ENCODE peak calls at places on chromosome 15, in ten cellular contexts. J is OCI-LY7; I is tibial nerve; T is tibial artery; U is stimulated activated naive CD4-positive, alpha-beta T cell; D is stimulated activated CD4-positive, alpha-beta T cell treated with anti-CD3 and anti-CD28 coated beads, Interleukin-1b, Interleukin-23, amount 100 ng/mL, for 1 hour; Z is naive thymus-derived CD8-positive, alpha-beta T cell; O is activated gamma-delta T cell treated with anti-CD3 and anti-CD28 coated beads, Interleukin-2, amount 50 U/mL, for 16 hours; L is activated T-helper 1 cell treated with Interleukin-2 at 50 U/mL for 16 hours; C is stimulated activated CD8-positive, alpha-beta memory T cell treated with anti-CD3 and anti-CD28 coated beads, Interleukin-15, amount 100 ng/mL, for 4 hours. B is an unnamed sample.

GRCh38 chr15:41417418-41417811 is 520 bp downstream of the RTF1 start:
- DNase-seq in Z (no peak), L (no peak), D (no peak), C (no peak), T (no peak), I (no peak), O (no peak), J (peak; percentile 42), U (no peak), B (no peak)

GRCh38 chr15:66765478-66766281 is 63.6 kb downstream of the SMAD6 start:
- DNase-seq in J (no peak), U (no peak), I (no peak), D (no peak), C (no peak), T (peak; percentile 77), Z (no peak), O (no peak), L (no peak), B (no peak)

GRCh38 chr15:62900071-62900812 is 142.3 kb upstream of the TPM1 start:
- DNase-seq in T (no peak), O (no peak), L (no peak), I (no peak), D (no peak), Z (no peak), U (no peak), C (no peak), J (no peak), B (no peak)

GRCh38 chr15:48868549-48868948 is 9.4 kb upstream of the EID1 start:
- DNase-seq in Z (no peak), O (no peak), L (no peak), U (no peak), D (no peak), T (no peak), I (no peak), J (no peak), C (no peak), B (no peak)

GRCh38 chr15:65303687-65304392 is 637 bp upstream of the RNU5B-1 start:
- DNase-seq in J (peak; percentile 44), D (no peak), C (peak; percentile 56), I (peak; percentile 79), U (no peak), O (peak; percentile 65), T (peak; percentile 87), Z (no peak), L (peak; percentile 56), B (no peak)

GRCh38 chr15:73782339-73782979 is 29.3 kb upstream of the INSYN1 start:
- DNase-seq in D (no peak), C (no peak), I (no peak), O (no peak), T (no peak), L (no peak), J (no peak), Z (no peak), U (no peak), B (no peak)

GRCh38 chr15:95369202-95369601 is 961.3 kb upstream of the NR2F2 start:
- DNase-seq in C (no peak), I (no peak), D (no peak), J (no peak), L (no peak), T (no peak), U (no peak), O (no peak), Z (no peak), B (no peak)

GRCh38 chr15:48016865-48017264 is 103.9 kb upstream of the SLC24A5 start:
- DNase-seq in D (no peak), C (no peak), U (no peak), T (no peak), Z (no peak), J (no peak), O (no peak), L (no peak), I (no peak), B (no peak)

GRCh38 chr15:99442268-99442897 is 123.4 kb upstream of the MEF2A start:
- DNase-seq in O (no peak), L (no peak), I (peak; percentile 44), T (peak; percentile 85), J (no peak), U (no peak), Z (no peak), D (no peak), C (no peak), B (no peak)

GRCh38 chr15:58115692-58116091 is 22.5 kb upstream of the AQP9 start:
- DNase-seq in T (no peak), C (no peak), L (no peak), J (no peak), Z (no peak), U (no peak), D (no peak), I (no peak), O (no peak), B (no peak)

GRCh38 chr15:101568304-101568703 is 78.8 kb upstream of the PCSK6 start:
- DNase-seq in L (no peak), C (no peak), T (no peak), U (no peak), I (no peak), D (no peak), Z (no peak), J (no peak), O (no peak), B (no peak)

GRCh38 chr15:63606333-63606732 is 9.1 kb downstream of the FBXL22 start:
- DNase-seq in L (no peak), C (no peak), J (no peak), U (no peak), Z (no peak), O (no peak), I (no peak), D (no peak), T (no peak), B (no peak)

GRCh38 chr15:97598353-97598798 is 362.1 kb upstream of the ARRDC4 start:
- DNase-seq in I (no peak), J (no peak), L (no peak), C (no peak), U (no peak), T (no peak), O (no peak), Z (no peak), D (no peak), B (no peak)

GRCh38 chr15:75577401-75578205 is 1.5 kb downstream of the PTPN9 start:
- DNase-seq in T (no peak), O (no peak), Z (peak; percentile 5), L (no peak), U (no peak), I (peak; percentile 37), D (no peak), C (no peak), J (peak; percentile 28), B (no peak)

GRCh38 chr15:68681836-68682235 is 103.0 kb downstream of the CORO2B start:
- DNase-seq in C (no peak), T (peak; percentile 63), U (no peak), O (no peak), I (no peak), Z (no peak), L (no peak), J (no peak), D (no peak), B (no peak)

GRCh38 chr15:61687651-61688050 is 372.6 kb downstream of the VPS13C start:
- DNase-seq in I (no peak), Z (no peak), T (no peak), U (no peak), L (no peak), O (no peak), D (no peak), C (no peak), J (no peak), B (no peak)

GRCh38 chr15:22827125-22827524 is 11.3 kb upstream of the NIPA2 start:
- DNase-seq in I (no peak), C (no peak), J (no peak), O (no peak), Z (no peak), D (no peak), T (no peak), U (no peak), L (no peak), B (no peak)

GRCh38 chr15:60379466-60380274 is 18.1 kb downstream of the ANXA2 start:
- DNase-seq in Z (no peak), T (no peak), L (no peak), J (no peak), C (no peak), D (no peak), O (no peak), U (no peak), I (no peak), B (no peak)

GRCh38 chr15:81339851-81340250 is 15.9 kb upstream of the STARD5 start:
- DNase-seq in U (no peak), I (no peak), J (no peak), L (no peak), C (no peak), D (no peak), Z (no peak), O (no peak), T (no peak), B (no peak)

GRCh38 chr15:22951381-22952280 is 28.5 kb downstream of the CYFIP1 start:
- DNase-seq in U (no peak), Z (no peak), D (no peak), C (no peak), L (no peak), J (no peak), I (no peak), T (peak; percentile 87), O (no peak), B (no peak)

GRCh38 chr15:96252148-96252547 is 78.4 kb upstream of the NR2F2 start:
- DNase-seq in L (no peak), C (no peak), O (no peak), T (no peak), D (no peak), I (no peak), U (no peak), J (no peak), Z (no peak), B (no peak)

GRCh38 chr15:60682115-60682514 is 203.2 kb upstream of the ICE2 start:
- DNase-seq in T (no peak), J (no peak), D (no peak), I (no peak), C (no peak), O (no peak), Z (no peak), L (no peak), U (no peak), B (no peak)

GRCh38 chr15:55703873-55704285 is 39.1 kb downstream of the PRTG start:
- DNase-seq in C (no peak), I (no peak), O (no peak), D (no peak), U (no peak), T (no peak), L (no peak), Z (no peak), J (peak; percentile 14), B (no peak)

GRCh38 chr15:87896926-87897325 is 359.6 kb downstream of the NTRK3 start:
- DNase-seq in U (no peak), C (no peak), Z (no peak), L (no peak), D (no peak), J (no peak), I (peak; percentile 21), O (no peak), T (no peak), B (no peak)

GRCh38 chr15:58545307-58546065 is 113.7 kb downstream of the LIPC start:
- DNase-seq in J (no peak), L (peak; percentile 2), D (no peak), C (peak; percentile 8), I (no peak), Z (no peak), T (no peak), O (peak; percentile 8), U (no peak), B (no peak)

GRCh38 chr15:57183041-57183440 is 193.3 kb upstream of the CGNL1 start:
- DNase-seq in D (no peak), C (no peak), Z (no peak), I (no peak), T (no peak), J (no peak), L (no peak), O (no peak), U (no peak), B (no peak)

GRCh38 chr15:87575896-87576295 is 680.6 kb downstream of the NTRK3 start:
- DNase-seq in C (no peak), T (no peak), Z (no peak), J (no peak), I (no peak), L (no peak), U (no peak), O (no peak), D (no peak), B (no peak)

GRCh38 chr15:70795311-70795665 is 31.9 kb upstream of the UACA start:
- DNase-seq in J (no peak), O (no peak), L (no peak), I (no peak), U (no peak), T (no peak), D (no peak), Z (no peak), C (no peak), B (no peak)